ENCODE peak calls at places on chromosomes 7 and 10, in five cellular contexts. F is HuH-7.5; C is T follicular helper cell; G is stimulated activated naive CD8-positive, alpha-beta T cell treated with anti-CD3 and anti-CD28 coated beads, Interleukin-15, Interleukin-2, amounts not matched to agents 100 U/mL and 50 U/mL, for 24 hours; Y is head of caudate nucleus. M is an unnamed sample.

GRCh38 chr7:143145-143751 is 49.1 kb upstream of the FAM20C start:
- DNase-seq in F (no peak), Y (no peak), G (no peak), C (no peak), M (no peak)

GRCh38 chr7:42994096-42994495 is 61.9 kb downstream of the MRPL32 start:
- DNase-seq in G (no peak), C (no peak), F (no peak), Y (no peak), M (no peak)

GRCh38 chr10:35079267-35079666 is 10.9 kb downstream of the CUL2 start:
- DNase-seq in Y (no peak), C (no peak), G (no peak), F (no peak), M (no peak)

GRCh38 chr10:6513509-6513908 is 66.6 kb downstream of the PRKCQ start:
- DNase-seq in Y (no peak), C (peak; percentile 13), G (peak; percentile 35), F (no peak), M (no peak)

GRCh38 chr7:37952240-37952639 is 31.8 kb downstream of the EPDR1 start:
- DNase-seq in G (no peak), Y (no peak), F (no peak), C (no peak), M (no peak)

GRCh38 chr7:116630932-116631449 is 41.0 kb upstream of the MET start:
- DNase-seq in F (no peak), Y (no peak), C (no peak), G (no peak), M (no peak)

GRCh38 chr10:68154211-68154497 is 44.9 kb downstream of the MYPN start:
- DNase-seq in G (no peak), C (no peak), F (no peak), Y (peak; percentile 45), M (no peak)

GRCh38 chr10:27692663-27693062 is 53.0 kb downstream of the MKX start:
- DNase-seq in F (no peak), C (no peak), G (no peak), Y (no peak), M (no peak)

GRCh38 chr10:104328916-104329710 is 9.2 kb downstream of the ITPRIP start:
- DNase-seq in F (no peak), Y (peak; percentile 37), G (peak; percentile 77), C (peak; percentile 67), M (peak; percentile 52)